ENCODE peak calls at places on chromosomes 12 and 14, in ten cellular contexts. One of them, this sample, is unnamed.
A peak's percentile ranks its signal among the peaks of the same experiment; 100 is the strongest.

GRCh38 chr12:51351913-51352532 is 5.5 kb upstream of the CELA1 start:
- DNase-seq in HepG2: peak; percentile 30
- DNase-seq in testis: peak; percentile 69
- DNase-seq in transverse colon: peak; percentile 51
- DNase-seq in endothelial cell of umbilical vein: peak; percentile 66
- DNase-seq in GM12892: no peak
- DNase-seq in suprapubic skin: no peak
- DNase-seq in lower leg skin: no peak
- DNase-seq in ovary: no peak
- DNase-seq in stomach: no peak
- DNase-seq in this sample: peak; percentile 52

GRCh38 chr12:53170245-53170644 is 10.3 kb upstream of the ZNF740 start:
- DNase-seq in HepG2: no peak
- DNase-seq in testis: no peak
- DNase-seq in transverse colon: no peak
- DNase-seq in endothelial cell of umbilical vein: no peak
- DNase-seq in GM12892: no peak
- DNase-seq in suprapubic skin: no peak
- DNase-seq in lower leg skin: peak; percentile 36
- DNase-seq in ovary: no peak
- DNase-seq in stomach: peak; percentile 13
- DNase-seq in this sample: no peak

GRCh38 chr14:68384335-68384734 is 408.5 kb downstream of the ZFP36L1 start:
- DNase-seq in HepG2: no peak
- DNase-seq in testis: peak; percentile 31
- DNase-seq in transverse colon: peak; percentile 37
- DNase-seq in endothelial cell of umbilical vein: no peak
- DNase-seq in GM12892: no peak
- DNase-seq in suprapubic skin: no peak
- DNase-seq in lower leg skin: peak; percentile 88
- DNase-seq in ovary: no peak
- DNase-seq in stomach: no peak
- DNase-seq in this sample: no peak

GRCh38 chr12:108046633-108047032 is 82.5 kb upstream of the WSCD2 start:
- DNase-seq in HepG2: no peak
- DNase-seq in testis: peak; percentile 16
- DNase-seq in transverse colon: no peak
- DNase-seq in endothelial cell of umbilical vein: no peak
- DNase-seq in GM12892: no peak
- DNase-seq in suprapubic skin: no peak
- DNase-seq in lower leg skin: no peak
- DNase-seq in ovary: no peak
- DNase-seq in stomach: no peak
- DNase-seq in this sample: no peak

GRCh38 chr12:76399040-76399439 is 50.8 kb upstream of the BBS10 start:
- DNase-seq in HepG2: no peak
- DNase-seq in testis: no peak
- DNase-seq in transverse colon: no peak
- DNase-seq in endothelial cell of umbilical vein: no peak
- DNase-seq in GM12892: no peak
- DNase-seq in suprapubic skin: no peak
- DNase-seq in lower leg skin: no peak
- DNase-seq in ovary: no peak
- DNase-seq in stomach: no peak
- DNase-seq in this sample: no peak

GRCh38 chr12:2796187-2796663 is 1.5 kb downstream of the FKBP4 start:
- DNase-seq in HepG2: no peak
- DNase-seq in testis: no peak
- DNase-seq in transverse colon: no peak
- DNase-seq in endothelial cell of umbilical vein: no peak
- DNase-seq in GM12892: no peak
- DNase-seq in suprapubic skin: peak; percentile 34
- DNase-seq in lower leg skin: no peak
- DNase-seq in ovary: no peak
- DNase-seq in stomach: no peak
- DNase-seq in this sample: peak; percentile 25

GRCh38 chr12:66636771-66637170 is 42.1 kb downstream of the GRIP1 start:
- DNase-seq in HepG2: no peak
- DNase-seq in testis: peak; percentile 21
- DNase-seq in transverse colon: no peak
- DNase-seq in endothelial cell of umbilical vein: no peak
- DNase-seq in GM12892: no peak
- DNase-seq in suprapubic skin: no peak
- DNase-seq in lower leg skin: no peak
- DNase-seq in ovary: no peak
- DNase-seq in stomach: peak; percentile 32
- DNase-seq in this sample: no peak

GRCh38 chr12:71955946-71956345 is 17.3 kb downstream of the TPH2 start:
- DNase-seq in HepG2: no peak
- DNase-seq in testis: no peak
- DNase-seq in transverse colon: no peak
- DNase-seq in endothelial cell of umbilical vein: no peak
- DNase-seq in GM12892: no peak
- DNase-seq in suprapubic skin: no peak
- DNase-seq in lower leg skin: no peak
- DNase-seq in ovary: no peak
- DNase-seq in stomach: no peak
- DNase-seq in this sample: no peak

GRCh38 chr14:61547186-61548121 is 147.9 kb upstream of the HIF1A start:
- DNase-seq in HepG2: no peak
- DNase-seq in testis: no peak
- DNase-seq in transverse colon: no peak
- DNase-seq in endothelial cell of umbilical vein: peak; percentile 60
- DNase-seq in GM12892: no peak
- DNase-seq in suprapubic skin: no peak
- DNase-seq in lower leg skin: peak; percentile 82
- DNase-seq in ovary: no peak
- DNase-seq in stomach: no peak
- DNase-seq in this sample: peak; percentile 52

GRCh38 chr14:88613552-88614010 is 50.7 kb downstream of the ZC3H14 start:
- DNase-seq in HepG2: peak; percentile 86
- DNase-seq in testis: no peak
- DNase-seq in transverse colon: no peak
- DNase-seq in endothelial cell of umbilical vein: peak; percentile 81
- DNase-seq in GM12892: no peak
- DNase-seq in suprapubic skin: no peak
- DNase-seq in lower leg skin: no peak
- DNase-seq in ovary: no peak
- DNase-seq in stomach: peak; percentile 27
- DNase-seq in this sample: no peak

GRCh38 chr12:29380536-29381523 is at the start of gene ERGIC2:
- DNase-seq in HepG2: peak; percentile 98
- DNase-seq in testis: peak; percentile 97
- DNase-seq in transverse colon: peak; percentile 93
- DNase-seq in endothelial cell of umbilical vein: peak; percentile 98
- DNase-seq in GM12892: peak; percentile 47
- DNase-seq in suprapubic skin: peak; percentile 93
- DNase-seq in lower leg skin: peak; percentile 98
- DNase-seq in ovary: peak; percentile 91
- DNase-seq in stomach: peak; percentile 92
- DNase-seq in this sample: peak; percentile 76

GRCh38 chr12:127245437-127245836 is 1021.5 kb upstream of the TMEM132C start:
- DNase-seq in HepG2: no peak
- DNase-seq in testis: no peak
- DNase-seq in transverse colon: no peak
- DNase-seq in endothelial cell of umbilical vein: no peak
- DNase-seq in GM12892: no peak
- DNase-seq in suprapubic skin: no peak
- DNase-seq in lower leg skin: no peak
- DNase-seq in ovary: no peak
- DNase-seq in stomach: no peak
- DNase-seq in this sample: no peak

GRCh38 chr12:12436831-12437345 is 80.0 kb downstream of the BORCS5 start:
- DNase-seq in HepG2: no peak
- DNase-seq in testis: no peak
- DNase-seq in transverse colon: no peak
- DNase-seq in endothelial cell of umbilical vein: no peak
- DNase-seq in GM12892: no peak
- DNase-seq in suprapubic skin: no peak
- DNase-seq in lower leg skin: no peak
- DNase-seq in ovary: no peak
- DNase-seq in stomach: no peak
- DNase-seq in this sample: no peak

GRCh38 chr12:1830981-1831930 is 10.9 kb downstream of the LRTM2 start:
- DNase-seq in HepG2: peak; percentile 55
- DNase-seq in testis: peak; percentile 36
- DNase-seq in transverse colon: peak; percentile 43
- DNase-seq in endothelial cell of umbilical vein: peak; percentile 68
- DNase-seq in GM12892: no peak
- DNase-seq in suprapubic skin: no peak
- DNase-seq in lower leg skin: no peak
- DNase-seq in ovary: peak; percentile 53
- DNase-seq in stomach: peak; percentile 93
- DNase-seq in this sample: no peak

GRCh38 chr12:119178544-119179334 is at the start of gene HSPB8:
- DNase-seq in HepG2: peak; percentile 21
- DNase-seq in testis: peak; percentile 89
- DNase-seq in transverse colon: peak; percentile 73
- DNase-seq in endothelial cell of umbilical vein: peak; percentile 68
- DNase-seq in GM12892: no peak
- DNase-seq in suprapubic skin: peak; percentile 89
- DNase-seq in lower leg skin: peak; percentile 95
- DNase-seq in ovary: peak; percentile 87
- DNase-seq in stomach: peak; percentile 81
- DNase-seq in this sample: peak; percentile 83
- TF ChIP-seq POLR2A in HepG2: no peak
- TF ChIP-seq POLR2A in testis: no peak
- TF ChIP-seq POLR2A in transverse colon: peak; percentile 83
- TF ChIP-seq POLR2A in endothelial cell of umbilical vein: peak; percentile 70
- TF ChIP-seq POLR2A in GM12892: no peak
- TF ChIP-seq POLR2A in suprapubic skin: peak; percentile 87
- TF ChIP-seq POLR2A in lower leg skin: no peak
- TF ChIP-seq POLR2A in ovary: peak; percentile 62
- TF ChIP-seq POLR2A in stomach: no peak
- TF ChIP-seq POLR2A in this sample: peak; percentile 76

DNA sequence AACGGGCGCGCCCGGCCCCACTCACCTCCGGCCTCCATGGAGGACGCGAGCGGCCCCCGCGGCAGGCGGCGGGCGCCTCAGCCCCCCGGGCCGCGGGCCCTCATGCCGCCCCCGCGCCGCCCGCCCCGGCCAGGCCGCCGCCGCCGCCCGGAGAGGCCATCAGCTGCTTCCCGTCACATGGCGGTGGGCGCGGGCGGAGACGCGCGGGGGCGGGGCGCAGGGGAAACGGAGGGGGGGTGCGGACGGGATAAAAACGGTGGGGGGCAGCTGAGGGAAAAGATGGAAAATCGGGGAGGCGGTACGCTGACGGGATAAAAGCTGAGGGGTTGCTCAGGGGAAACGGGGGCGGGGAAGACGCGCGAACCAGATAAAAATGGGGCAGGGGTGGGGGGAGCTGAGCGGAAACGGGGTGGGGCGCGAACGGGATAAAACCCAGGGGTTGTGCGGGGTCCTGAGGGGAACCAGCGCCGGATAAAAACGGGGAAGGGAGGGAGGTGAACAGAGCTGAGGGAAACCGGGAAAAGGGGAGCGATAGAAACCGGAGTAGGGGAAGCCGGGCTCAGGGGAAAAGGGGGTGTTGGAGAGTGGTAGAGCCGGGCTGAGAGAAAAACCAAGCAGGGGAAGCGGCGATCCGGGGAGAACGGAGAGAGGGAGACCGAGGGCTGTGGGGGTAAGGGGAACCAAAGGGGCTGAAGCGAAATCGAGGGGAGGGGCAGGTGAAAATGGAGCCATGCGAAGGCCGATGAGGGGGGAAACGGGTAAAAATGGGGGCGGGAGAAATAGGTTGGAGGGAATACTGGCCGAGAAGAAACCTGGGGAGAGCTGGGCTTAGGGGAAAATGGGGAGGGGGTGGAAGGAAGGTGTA is at the start of gene WSB2:
- DNase-seq in HepG2: no peak
- DNase-seq in testis: peak; percentile 85
- DNase-seq in transverse colon: peak; percentile 75
- DNase-seq in endothelial cell of umbilical vein: peak; percentile 64
- DNase-seq in GM12892: peak; percentile 59
- DNase-seq in suprapubic skin: peak; percentile 85
- DNase-seq in lower leg skin: peak; percentile 95
- DNase-seq in ovary: peak; percentile 87
- DNase-seq in stomach: peak; percentile 70
- DNase-seq in this sample: peak; percentile 35
- TF ChIP-seq POLR2A in HepG2: no peak
- TF ChIP-seq POLR2A in testis: no peak
- TF ChIP-seq POLR2A in transverse colon: peak; percentile 39
- TF ChIP-seq POLR2A in endothelial cell of umbilical vein: no peak
- TF ChIP-seq POLR2A in GM12892: peak; percentile 52
- TF ChIP-seq POLR2A in suprapubic skin: no peak
- TF ChIP-seq POLR2A in lower leg skin: no peak
- TF ChIP-seq POLR2A in ovary: no peak
- TF ChIP-seq POLR2A in stomach: no peak
- TF ChIP-seq POLR2A in this sample: peak; percentile 32

DNA sequence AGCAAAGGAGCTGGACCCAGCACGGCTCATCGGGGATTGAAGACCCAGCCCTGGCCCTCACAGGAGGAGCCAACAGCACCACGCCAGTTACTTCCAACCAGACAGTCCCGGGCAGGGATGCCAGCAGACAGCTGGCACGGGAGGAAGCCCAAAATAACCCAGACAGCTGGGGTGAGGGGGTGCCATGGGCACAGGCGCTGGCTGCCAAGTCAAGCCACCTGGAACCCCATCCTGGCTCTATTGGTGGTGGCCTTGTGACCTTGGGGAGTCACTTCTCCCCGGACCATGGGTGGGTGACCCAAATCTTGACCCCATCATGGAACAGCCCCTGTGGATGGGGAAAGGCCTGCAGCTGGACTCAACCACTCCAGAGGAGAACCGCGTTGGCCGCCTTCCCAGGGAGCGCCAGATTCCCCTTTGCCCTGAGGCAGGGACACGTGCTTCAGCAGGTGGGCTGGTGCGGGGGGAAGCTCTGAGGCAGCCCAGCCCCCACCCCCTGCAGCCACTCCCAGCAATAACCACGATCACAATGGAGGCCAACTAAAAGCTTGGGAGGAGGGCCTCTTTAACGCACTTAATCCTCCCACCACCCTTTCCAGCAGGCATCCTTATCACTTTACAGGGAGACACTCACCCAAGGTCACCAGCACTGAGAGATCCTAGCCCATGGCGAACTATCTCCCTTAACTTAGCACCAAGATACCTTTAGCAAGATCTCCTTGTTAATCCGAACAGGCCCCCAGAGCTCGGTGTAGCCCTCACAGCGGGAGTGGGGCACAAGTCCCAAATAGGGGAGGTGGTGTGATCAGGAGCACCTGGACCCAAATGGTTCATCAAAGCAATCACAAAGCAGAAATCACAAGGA is 4.7 kb upstream of the RHOF start:
- DNase-seq in HepG2: no peak
- DNase-seq in testis: peak; percentile 80
- DNase-seq in transverse colon: peak; percentile 87
- DNase-seq in endothelial cell of umbilical vein: peak; percentile 55
- DNase-seq in GM12892: no peak
- DNase-seq in suprapubic skin: no peak
- DNase-seq in lower leg skin: peak; percentile 93
- DNase-seq in ovary: peak; percentile 93
- DNase-seq in stomach: peak; percentile 76
- DNase-seq in this sample: no peak
- TF ChIP-seq POLR2A in HepG2: no peak
- TF ChIP-seq POLR2A in testis: no peak
- TF ChIP-seq POLR2A in transverse colon: peak; percentile 15
- TF ChIP-seq POLR2A in endothelial cell of umbilical vein: peak; percentile 40
- TF ChIP-seq POLR2A in GM12892: no peak
- TF ChIP-seq POLR2A in suprapubic skin: no peak
- TF ChIP-seq POLR2A in lower leg skin: no peak
- TF ChIP-seq POLR2A in ovary: no peak
- TF ChIP-seq POLR2A in stomach: no peak
- TF ChIP-seq POLR2A in this sample: no peak

GRCh38 chr12:14970467-14970866 is 2.4 kb upstream of the PDE6H start:
- DNase-seq in HepG2: no peak
- DNase-seq in testis: no peak
- DNase-seq in transverse colon: no peak
- DNase-seq in endothelial cell of umbilical vein: no peak
- DNase-seq in GM12892: no peak
- DNase-seq in suprapubic skin: no peak
- DNase-seq in lower leg skin: no peak
- DNase-seq in ovary: no peak
- DNase-seq in stomach: no peak
- DNase-seq in this sample: no peak
- TF ChIP-seq POLR2A in HepG2: no peak
- TF ChIP-seq POLR2A in testis: no peak
- TF ChIP-seq POLR2A in transverse colon: no peak
- TF ChIP-seq POLR2A in endothelial cell of umbilical vein: no peak
- TF ChIP-seq POLR2A in GM12892: no peak
- TF ChIP-seq POLR2A in suprapubic skin: no peak
- TF ChIP-seq POLR2A in lower leg skin: no peak
- TF ChIP-seq POLR2A in ovary: no peak
- TF ChIP-seq POLR2A in stomach: no peak
- TF ChIP-seq POLR2A in this sample: no peak

This sample was measured in H54.